ENCODE peak calls at places on chromosomes 5 and 9, in seven cellular contexts. R is activated CD4-positive, CD25-positive, alpha-beta regulatory T cell; P is effector CD4-positive, alpha-beta T cell; H is stimulated activated CD4-positive, alpha-beta T cell treated with anti-CD3 and anti-CD28 coated beads, TNF-alpha, amount 100 ng/mL, for 4 hours; C is neural crest cell; F is HEK293T; X is aorta. I is an unnamed sample.

GRCh38 chr9:112007575-112008240 is 111.1 kb downstream of the UGCG start:
- DNase-seq in R (no peak), P (no peak), H (no peak), C (no peak), F (no peak), X (no peak), I (no peak)

GRCh38 chr5:141508440-141508807 is 19.5 kb downstream of the PCDHGC5 start:
- DNase-seq in R (no peak), P (no peak), H (no peak), C (no peak), F (no peak), X (peak), I (no peak)

GRCh38 chr5:54021413-54022155 is 288.8 kb downstream of the ARL15 start:
- DNase-seq in R (no peak), P (no peak), H (no peak), C (no peak), F (no peak), X (no peak), I (no peak)

GRCh38 chr5:151074557-151074956 is 6.3 kb downstream of the TNIP1 start:
- DNase-seq in R (no peak), P (no peak), H (no peak), C (no peak), F (no peak), X (no peak), I (no peak)

GRCh38 chr5:16665611-16666010 is 48.8 kb upstream of the RETREG1 start:
- DNase-seq in R (no peak), P (no peak), H (no peak), C (no peak), F (no peak), X (no peak), I (no peak)

GRCh38 chr9:108880917-108881316 is 18.9 kb downstream of the ACTL7A start:
- DNase-seq in R (no peak), P (no peak), H (no peak), C (no peak), F (no peak), X (no peak), I (no peak)

GRCh38 chr5:76415855-76416254 is 12.8 kb downstream of the IQGAP2 start:
- DNase-seq in R (no peak), P (no peak), H (no peak), C (no peak), F (no peak), X (no peak), I (no peak)

GRCh38 chr5:172870261-172870806 is 36.3 kb downstream of the ERGIC1 start:
- DNase-seq in R (no peak), P (no peak), H (no peak), C (no peak), F (no peak), X (peak), I (no peak)

GRCh38 chr9:83036043-83036442 is 26.9 kb downstream of the RASEF start:
- DNase-seq in R (no peak), P (no peak), H (no peak), C (no peak), F (no peak), X (no peak), I (no peak)

GRCh38 chr5:17001418-17001817 is 65.3 kb upstream of the MYO10 start:
- DNase-seq in R (no peak), P (no peak), H (no peak), C (no peak), F (no peak), X (no peak), I (no peak)

GRCh38 chr5:119411935-119412623 is 40.2 kb upstream of the HSD17B4 start:
- DNase-seq in R (peak), P (peak), H (peak), C (peak), F (peak), X (peak), I (peak)

GRCh38 chr9:137836831-137837241 is 40.7 kb upstream of the CACNA1B start:
- DNase-seq in R (no peak), P (no peak), H (no peak), C (no peak), F (no peak), X (no peak), I (no peak)

GRCh38 chr5:72065751-72066255 is 41.5 kb upstream of the MAP1B start:
- DNase-seq in R (no peak), P (no peak), H (no peak), C (peak), F (peak), X (no peak), I (no peak)

GRCh38 chr5:172175263-172175719 is 12.7 kb downstream of the STK10 start:
- DNase-seq in R (peak), P (peak), H (peak), C (no peak), F (no peak), X (peak), I (peak)

GRCh38 chr5:169164481-169164925 is 136.4 kb downstream of the SLIT3 start:
- DNase-seq in R (no peak), P (no peak), H (no peak), C (no peak), F (no peak), X (peak), I (no peak)

GRCh38 chr9:78386746-78387145 is 89.8 kb downstream of the PSAT1 start:
- DNase-seq in R (no peak), P (no peak), H (no peak), C (no peak), F (no peak), X (no peak), I (no peak)

GRCh38 chr5:125634242-125634835 is 788.9 kb upstream of the GRAMD2B start:
- DNase-seq in R (no peak), P (no peak), H (no peak), C (no peak), F (no peak), X (no peak), I (no peak)

GRCh38 chr5:179403426-179404147 is 58.3 kb upstream of the ADAMTS2 start:
- DNase-seq in R (no peak), P (no peak), H (no peak), C (no peak), F (no peak), X (no peak), I (no peak)

GRCh38 chr5:31049933-31050704 is 143.4 kb upstream of the CDH6 start:
- DNase-seq in R (no peak), P (no peak), H (no peak), C (no peak), F (no peak), X (no peak), I (no peak)

GRCh38 chr9:96236854-96237545 is 65.0 kb downstream of the HSD17B3 start:
- DNase-seq in R (no peak), P (no peak), H (no peak), C (no peak), F (no peak), X (no peak), I (no peak)

GRCh38 chr9:135315572-135315971 is 164.0 kb upstream of the PPP1R26 start:
- DNase-seq in R (no peak), P (no peak), H (no peak), C (no peak), F (no peak), X (no peak), I (no peak)

GRCh38 chr5:53922508-53923498 is 362.4 kb downstream of the NDUFS4 start:
- DNase-seq in R (no peak), P (no peak), H (no peak), C (no peak), F (no peak), X (no peak), I (no peak)

GRCh38 chr5:96567188-96567587 is 95.0 kb upstream of the CAST start:
- DNase-seq in R (no peak), P (no peak), H (no peak), C (no peak), F (no peak), X (no peak), I (no peak)

GRCh38 chr5:111537153-111538024 is 25.1 kb upstream of the STARD4 start:
- DNase-seq in R (no peak), P (no peak), H (no peak), C (no peak), F (no peak), X (no peak), I (no peak)

GRCh38 chr9:31700252-31701045 is 684.0 kb upstream of the ACO1 start:
- DNase-seq in R (no peak), P (no peak), H (no peak), C (no peak), F (no peak), X (no peak), I (no peak)

I was measured in HT-29.